ENCODE peak calls at places on chromosomes 6 and 20, in five cellular contexts. One of them, this sample, is unnamed.

GRCh38 chr6:2563635-2564034 is 187.1 kb downstream of the MYLK4 start:
- DNase-seq in spleen: no peak
- DNase-seq in breast epithelium: no peak
- DNase-seq in sigmoid colon: no peak
- DNase-seq in endothelial cell of umbilical vein: no peak
- DNase-seq in this sample: no peak

GRCh38 chr20:3218307-3218988 is 9.2 kb downstream of the ITPA start:
- DNase-seq in breast epithelium: peak
- DNase-seq in endothelial cell of umbilical vein: peak
- DNase-seq in sigmoid colon: no peak
- DNase-seq in spleen: peak
- DNase-seq in this sample: peak

GRCh38 chr6:96939019-96939805 is 14.7 kb downstream of the KLHL32 start:
- DNase-seq in sigmoid colon: no peak
- DNase-seq in breast epithelium: no peak
- DNase-seq in endothelial cell of umbilical vein: peak
- DNase-seq in spleen: no peak
- DNase-seq in this sample: no peak

GRCh38 chr20:29689411-29690225 is 1567.8 kb upstream of the DEFB115 start:
- DNase-seq in spleen: no peak
- DNase-seq in sigmoid colon: peak
- DNase-seq in endothelial cell of umbilical vein: no peak
- DNase-seq in breast epithelium: no peak
- DNase-seq in this sample: no peak

GRCh38 chr6:25987845-25988244 is 25.2 kb downstream of the TRIM38 start:
- DNase-seq in breast epithelium: no peak
- DNase-seq in spleen: no peak
- DNase-seq in sigmoid colon: no peak
- DNase-seq in endothelial cell of umbilical vein: no peak
- DNase-seq in this sample: no peak

GRCh38 chr20:62969179-62969760 is 16.8 kb downstream of the SLC17A9 start:
- DNase-seq in breast epithelium: no peak
- DNase-seq in sigmoid colon: no peak
- DNase-seq in endothelial cell of umbilical vein: no peak
- DNase-seq in spleen: no peak
- DNase-seq in this sample: no peak

GRCh38 chr6:42451146-42451594 is 556 bp downstream of the TRERF1 start:
- DNase-seq in sigmoid colon: no peak
- DNase-seq in endothelial cell of umbilical vein: peak
- DNase-seq in breast epithelium: no peak
- DNase-seq in spleen: no peak
- DNase-seq in this sample: no peak

GRCh38 chr6:52371656-52372151 is 9.8 kb downstream of the PAQR8 start:
- DNase-seq in sigmoid colon: no peak
- DNase-seq in breast epithelium: no peak
- DNase-seq in endothelial cell of umbilical vein: no peak
- DNase-seq in spleen: no peak
- DNase-seq in this sample: peak

GRCh38 chr6:109121411-109121810 is 26.1 kb downstream of the CEP57L1 start:
- DNase-seq in sigmoid colon: no peak
- DNase-seq in spleen: no peak
- DNase-seq in breast epithelium: no peak
- DNase-seq in endothelial cell of umbilical vein: peak
- DNase-seq in this sample: no peak

GRCh38 chr20:58048096-58048702 is 180.3 kb downstream of the ANKRD60 start:
- DNase-seq in breast epithelium: peak
- DNase-seq in spleen: no peak
- DNase-seq in sigmoid colon: no peak
- DNase-seq in endothelial cell of umbilical vein: peak
- DNase-seq in this sample: no peak

GRCh38 chr20:17794400-17794799 is 94.6 kb downstream of the BANF2 start:
- DNase-seq in breast epithelium: peak
- DNase-seq in sigmoid colon: no peak
- DNase-seq in endothelial cell of umbilical vein: peak
- DNase-seq in spleen: no peak
- DNase-seq in this sample: no peak

GRCh38 chr6:154252676-154253075 is 103.9 kb downstream of the IPCEF1 start:
- DNase-seq in sigmoid colon: no peak
- DNase-seq in endothelial cell of umbilical vein: no peak
- DNase-seq in spleen: no peak
- DNase-seq in breast epithelium: no peak
- DNase-seq in this sample: no peak

GRCh38 chr6:154258064-154258757 is 98.4 kb downstream of the IPCEF1 start:
- DNase-seq in endothelial cell of umbilical vein: no peak
- DNase-seq in breast epithelium: no peak
- DNase-seq in sigmoid colon: no peak
- DNase-seq in spleen: no peak
- DNase-seq in this sample: peak

GRCh38 chr6:154261688-154262397 is 94.8 kb downstream of the IPCEF1 start:
- DNase-seq in breast epithelium: no peak
- DNase-seq in endothelial cell of umbilical vein: no peak
- DNase-seq in spleen: no peak
- DNase-seq in sigmoid colon: no peak
- DNase-seq in this sample: no peak

GRCh38 chr6:154257074-154257473 is 99.5 kb downstream of the IPCEF1 start:
- DNase-seq in spleen: no peak
- DNase-seq in breast epithelium: no peak
- DNase-seq in sigmoid colon: no peak
- DNase-seq in endothelial cell of umbilical vein: no peak
- DNase-seq in this sample: no peak
- TF ChIP-seq POLR2AphosphoS5 in spleen: peak
- TF ChIP-seq POLR2AphosphoS5 in breast epithelium: no peak
- TF ChIP-seq POLR2AphosphoS5 in sigmoid colon: no peak
- TF ChIP-seq POLR2AphosphoS5 in endothelial cell of umbilical vein: no peak
- TF ChIP-seq POLR2AphosphoS5 in this sample: no peak

GRCh38 chr6:87700351-87700728 is 1.7 kb downstream of the AKIRIN2 start:
- DNase-seq in sigmoid colon: no peak
- DNase-seq in endothelial cell of umbilical vein: no peak
- DNase-seq in breast epithelium: no peak
- DNase-seq in spleen: no peak
- DNase-seq in this sample: no peak

GRCh38 chr6:87701676-87702588 is at the start of gene AKIRIN2:
- DNase-seq in sigmoid colon: peak
- DNase-seq in breast epithelium: peak
- DNase-seq in spleen: peak
- DNase-seq in endothelial cell of umbilical vein: peak
- DNase-seq in this sample: peak

GRCh38 chr6:87699576-87699975 is 2.5 kb downstream of the AKIRIN2 start:
- DNase-seq in spleen: no peak
- DNase-seq in sigmoid colon: no peak
- DNase-seq in endothelial cell of umbilical vein: peak
- DNase-seq in breast epithelium: no peak
- DNase-seq in this sample: no peak

GRCh38 chr6:87702589-87702945 is 534 bp upstream of the AKIRIN2 start:
- DNase-seq in spleen: no peak
- DNase-seq in breast epithelium: no peak
- DNase-seq in endothelial cell of umbilical vein: no peak
- DNase-seq in sigmoid colon: no peak
- DNase-seq in this sample: no peak

GRCh38 chr6:87700729-87701675 is 1.0 kb downstream of the AKIRIN2 start:
- DNase-seq in breast epithelium: peak
- DNase-seq in endothelial cell of umbilical vein: peak
- DNase-seq in spleen: peak
- DNase-seq in sigmoid colon: no peak
- DNase-seq in this sample: peak
- TF ChIP-seq POLR2A in breast epithelium: no peak
- TF ChIP-seq POLR2A in endothelial cell of umbilical vein: no peak
- TF ChIP-seq POLR2A in spleen: no peak
- TF ChIP-seq POLR2A in sigmoid colon: no peak
- TF ChIP-seq POLR2A in this sample: no peak

GRCh38 chr20:31603822-31604566 is 1.1 kb upstream of the ID1 start:
- DNase-seq in breast epithelium: peak
- DNase-seq in spleen: peak
- DNase-seq in sigmoid colon: peak
- DNase-seq in endothelial cell of umbilical vein: peak
- DNase-seq in this sample: peak
- TF ChIP-seq POLR2AphosphoS5 in breast epithelium: peak
- TF ChIP-seq POLR2AphosphoS5 in spleen: peak
- TF ChIP-seq POLR2AphosphoS5 in sigmoid colon: peak
- TF ChIP-seq POLR2AphosphoS5 in endothelial cell of umbilical vein: peak
- TF ChIP-seq POLR2AphosphoS5 in this sample: peak

GRCh38 chr20:37828584-37829527 is 74.1 kb upstream of the VSTM2L start:
- DNase-seq in spleen: no peak
- DNase-seq in breast epithelium: no peak
- DNase-seq in endothelial cell of umbilical vein: no peak
- DNase-seq in sigmoid colon: no peak
- DNase-seq in this sample: no peak

GRCh38 chr20:37837934-37838333 is 65.0 kb upstream of the VSTM2L start:
- DNase-seq in spleen: no peak
- DNase-seq in endothelial cell of umbilical vein: no peak
- DNase-seq in breast epithelium: no peak
- DNase-seq in sigmoid colon: no peak
- DNase-seq in this sample: no peak

GRCh38 chr20:37836926-37837325 is 66.0 kb upstream of the VSTM2L start:
- DNase-seq in breast epithelium: no peak
- DNase-seq in endothelial cell of umbilical vein: no peak
- DNase-seq in sigmoid colon: no peak
- DNase-seq in spleen: no peak
- DNase-seq in this sample: no peak

GRCh38 chr20:37838769-37839431 is 64.0 kb upstream of the VSTM2L start:
- DNase-seq in endothelial cell of umbilical vein: no peak
- DNase-seq in spleen: no peak
- DNase-seq in breast epithelium: no peak
- DNase-seq in sigmoid colon: no peak
- DNase-seq in this sample: no peak

GRCh38 chr20:37833172-37833915 is 69.6 kb upstream of the VSTM2L start:
- DNase-seq in spleen: no peak
- DNase-seq in breast epithelium: no peak
- DNase-seq in endothelial cell of umbilical vein: no peak
- DNase-seq in sigmoid colon: no peak
- DNase-seq in this sample: no peak
- TF ChIP-seq POLR2A in spleen: no peak
- TF ChIP-seq POLR2A in breast epithelium: no peak
- TF ChIP-seq POLR2A in endothelial cell of umbilical vein: no peak
- TF ChIP-seq POLR2A in sigmoid colon: no peak
- TF ChIP-seq POLR2A in this sample: no peak

DNA sequence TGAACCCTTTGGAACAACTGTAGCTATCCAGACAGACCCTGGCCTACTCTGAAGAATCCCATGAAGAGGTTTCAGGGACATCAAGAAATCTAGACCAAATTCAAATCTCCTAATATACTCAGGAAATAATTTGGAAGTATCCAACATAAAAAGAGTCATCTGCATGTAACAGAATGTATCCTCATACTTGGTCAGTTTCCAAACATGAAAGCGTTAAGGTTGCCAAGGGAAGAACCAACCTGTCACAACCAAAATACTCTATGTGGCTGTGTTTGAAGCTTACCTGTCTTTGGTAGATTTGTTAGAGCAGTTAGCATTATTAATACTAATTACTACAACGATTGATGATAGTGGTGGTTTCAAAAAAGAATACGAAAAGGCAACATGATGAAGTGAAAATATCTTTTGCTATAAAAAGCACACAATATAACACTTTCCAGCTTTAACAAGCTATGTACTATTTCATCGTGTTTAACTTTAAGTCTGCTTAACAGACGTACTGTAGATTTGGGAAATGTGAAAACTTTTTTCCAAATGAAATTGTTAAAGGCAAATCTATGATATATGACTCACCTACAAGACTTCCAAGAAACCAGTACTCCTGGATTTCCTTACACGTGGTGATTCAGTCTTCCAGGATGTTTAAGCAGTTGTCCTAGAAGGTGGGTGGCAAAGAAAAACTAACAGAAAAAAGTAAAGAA is 46.6 kb upstream of the ENPP1 start:
- DNase-seq in breast epithelium: no peak
- DNase-seq in endothelial cell of umbilical vein: no peak
- DNase-seq in spleen: no peak
- DNase-seq in sigmoid colon: no peak
- DNase-seq in this sample: no peak
- TF ChIP-seq POLR2AphosphoS5 in breast epithelium: no peak
- TF ChIP-seq POLR2AphosphoS5 in endothelial cell of umbilical vein: no peak
- TF ChIP-seq POLR2AphosphoS5 in spleen: no peak
- TF ChIP-seq POLR2AphosphoS5 in sigmoid colon: no peak
- TF ChIP-seq POLR2AphosphoS5 in this sample: no peak

This sample was measured in upper lobe of left lung.